ENCODE peak calls at places on chromosomes 6 and 20, in eight cellular contexts. Z is H1, L is K562, J is neural progenitor cell, G is mammary epithelial cell, H is GM23248, Y is IMR-90, A is HepG2. M is an unnamed sample.

GRCh38 chr20:19964289-19965263 is 52.6 kb upstream of the NAA20 start:
- DNase-seq in L (no peak), G (peak; percentile 41), J (no peak), Z (no peak), Y (peak; percentile 97), A (peak; percentile 99), H (peak; percentile 94), M (peak; percentile 81)

GRCh38 chr6:46867411-46867810 is 54.3 kb downstream of the ADGRF5 start:
- DNase-seq in A (no peak), Z (no peak), Y (no peak), L (no peak), G (peak; percentile 48), J (no peak), H (peak; percentile 28), M (no peak)

GRCh38 chr6:75217203-75217602 is 11.3 kb upstream of the COL12A1 start:
- DNase-seq in Z (no peak), Y (peak; percentile 88), H (peak; percentile 84), G (peak; percentile 62), A (no peak), J (no peak), L (no peak), M (no peak)

GRCh38 chr20:32027653-32028052 is 17.4 kb downstream of the CCM2L start:
- DNase-seq in J (no peak), H (no peak), A (no peak), L (no peak), G (no peak), Y (no peak), Z (no peak), M (no peak)

GRCh38 chr6:28910901-28911680 is 12.7 kb downstream of the TRIM27 start:
- DNase-seq in J (no peak), A (no peak), L (no peak), H (no peak), Z (no peak), Y (no peak), G (peak; percentile 47), M (no peak)

GRCh38 chr6:56387621-56388413 is 140.4 kb upstream of the COL21A1 start:
- DNase-seq in A (peak; percentile 84), Z (no peak), L (no peak), J (no peak), H (no peak), G (peak; percentile 23), Y (no peak), M (peak; percentile 74)

GRCh38 chr6:121849477-121849876 is 414.0 kb downstream of the GJA1 start:
- DNase-seq in A (peak; percentile 67), H (peak; percentile 72), G (peak; percentile 48), Y (peak; percentile 73), J (peak; percentile 90), Z (peak; percentile 85), L (peak; percentile 54), M (peak; percentile 81)

GRCh38 chr6:144190593-144190992 is 40.3 kb downstream of the STX11 start:
- DNase-seq in Z (no peak), J (no peak), L (no peak), G (peak; percentile 50), Y (peak; percentile 79), H (peak; percentile 80), A (no peak), M (no peak)

GRCh38 chr6:90027004-90027403 is 132.7 kb downstream of the GJA10 start:
- DNase-seq in Z (no peak), J (no peak), A (no peak), G (no peak), L (no peak), Y (no peak), H (no peak), M (no peak)

GRCh38 chr20:44091026-44091425 is 96.0 kb downstream of the JPH2 start:
- DNase-seq in H (no peak), G (no peak), L (peak; percentile 21), Y (no peak), J (no peak), Z (no peak), A (no peak), M (no peak)

GRCh38 chr6:45293306-45293705 is 34.8 kb upstream of the RUNX2 start:
- DNase-seq in H (no peak), Z (no peak), G (no peak), A (no peak), L (no peak), Y (no peak), J (no peak), M (no peak)

GRCh38 chr20:53037621-53038020 is 65.5 kb downstream of the TSHZ2 start:
- DNase-seq in Z (no peak), J (no peak), H (no peak), L (no peak), G (no peak), A (no peak), Y (no peak), M (no peak)

GRCh38 chr6:119323926-119324325 is 25.6 kb downstream of the MAN1A1 start:
- DNase-seq in Z (no peak), Y (peak; percentile 56), A (peak; percentile 43), G (no peak), H (no peak), L (no peak), J (no peak), M (no peak)

GRCh38 chr20:49717693-49718092 is 4.0 kb upstream of the B4GALT5 start:
- DNase-seq in L (no peak), Y (peak; percentile 7), A (peak; percentile 55), G (no peak), Z (no peak), H (no peak), J (no peak), M (peak; percentile 18)

GRCh38 chr6:35080821-35081425 is 60.2 kb downstream of the TCP11 start:
- DNase-seq in L (no peak), J (no peak), G (peak; percentile 85), H (no peak), Z (no peak), A (no peak), Y (no peak), M (no peak)

DNA sequence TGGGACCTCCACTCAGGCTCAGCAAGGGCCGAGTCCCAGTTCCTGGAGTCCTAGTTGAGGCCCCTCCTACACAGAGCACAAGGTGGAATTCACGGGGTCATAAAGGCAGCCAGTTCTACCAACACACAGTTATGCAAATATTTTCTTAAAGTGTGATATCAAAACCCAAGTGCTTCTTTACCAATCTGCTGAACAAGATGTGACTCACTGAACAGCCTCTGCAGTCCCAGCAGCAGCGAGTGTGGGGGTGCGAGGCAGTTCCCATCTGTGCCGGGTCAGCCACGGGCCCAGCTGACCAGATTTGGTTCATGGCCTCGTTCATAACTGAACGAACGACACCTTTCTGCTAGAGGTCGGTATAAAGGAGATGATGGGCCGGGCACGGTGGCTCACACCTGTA is 4.5 kb upstream of the TCEA2 start:
- DNase-seq in L (no peak), Z (no peak), G (no peak), A (no peak), H (no peak), Y (peak; percentile 64), J (no peak), M (no peak)
- H3K4me2 ChIP-seq in L (no peak overlapping the region), Z (no peak overlapping the region), G (no peak overlapping the region), A (no peak overlapping the region), H (no peak overlapping the region), Y (peak overlapping the region; percentile 43), J (no peak overlapping the region), M (no peak overlapping the region)

GRCh38 chr20:18679020-18679419 is 91.2 kb downstream of the DTD1 start:
- DNase-seq in J (no peak), L (no peak), G (peak; percentile 18), Y (peak; percentile 39), H (peak; percentile 4), Z (peak; percentile 48), A (no peak), M (no peak)
- H3K4me2 ChIP-seq in J (no peak overlapping the region), L (no peak overlapping the region), G (no peak overlapping the region), Y (no peak overlapping the region), H (no peak overlapping the region), Z (peak overlapping the region; percentile 44), A (no peak overlapping the region), M (no peak overlapping the region)

GRCh38 chr6:133501675-133502275 is 260.6 kb downstream of the EYA4 start:
- DNase-seq in Z (no peak), A (no peak), L (no peak), Y (no peak), H (peak; percentile 23), G (no peak), J (no peak), M (no peak)
- H3K4me2 ChIP-seq in Z (no peak overlapping the region), A (no peak overlapping the region), L (no peak overlapping the region), Y (no peak overlapping the region), H (peak overlapping the region; percentile 30), G (no peak overlapping the region), J (no peak overlapping the region), M (no peak overlapping the region)

DNA sequence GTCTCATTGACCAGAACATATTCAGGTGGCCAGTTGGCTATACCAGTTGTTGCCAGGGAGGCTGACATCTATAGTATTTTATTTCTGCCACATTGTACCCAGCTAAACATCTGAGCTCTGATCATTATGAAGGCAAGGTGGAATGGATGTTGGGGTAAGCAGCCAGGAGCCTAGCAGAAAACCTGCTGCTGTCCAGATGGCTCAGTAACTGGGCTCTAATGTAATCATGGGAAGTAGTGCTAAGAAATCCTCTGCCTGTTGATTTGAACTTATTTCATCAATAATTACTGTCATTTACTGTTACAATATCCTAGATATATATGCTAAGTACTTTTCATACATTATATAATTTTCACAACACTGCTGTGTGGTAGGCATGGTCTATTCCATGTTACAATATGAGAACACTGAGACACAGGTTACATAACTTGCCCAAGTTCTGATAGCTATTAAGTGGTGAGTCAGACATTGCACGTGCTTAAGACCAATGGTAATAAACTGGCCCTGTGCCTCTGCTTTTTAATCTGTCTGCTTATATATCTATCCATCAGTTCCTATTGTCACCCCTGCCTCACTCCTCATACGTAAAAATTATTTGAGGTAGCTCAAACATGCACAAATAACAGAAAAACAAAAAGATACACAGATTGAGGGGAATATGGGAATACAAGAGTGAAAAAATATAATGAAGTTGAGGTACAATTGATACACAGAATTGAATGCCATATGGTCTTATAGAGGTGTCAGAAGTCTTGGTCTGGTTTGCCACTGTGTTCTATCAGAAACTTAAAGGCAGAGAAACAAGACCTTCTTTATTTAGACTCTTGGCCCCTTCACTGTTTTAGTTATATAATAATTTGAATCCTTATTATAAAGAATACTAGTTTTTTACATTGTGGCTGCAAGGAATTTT is 25.2 kb downstream of the TBPL1 start:
- DNase-seq in H (peak; percentile 82), G (peak; percentile 58), Y (peak; percentile 86), Z (no peak), J (no peak), A (no peak), L (no peak), M (peak; percentile 55)
- H3K4me2 ChIP-seq in H (peak overlapping the region; percentile 6), G (no peak overlapping the region), Y (no peak overlapping the region), Z (no peak overlapping the region), J (no peak overlapping the region), A (no peak overlapping the region), L (no peak overlapping the region), M (no peak overlapping the region)

GRCh38 chr20:50916934-50917333 is 14.3 kb downstream of the ADNP start:
- DNase-seq in Y (no peak), H (no peak), A (no peak), G (no peak), Z (no peak), L (no peak), J (no peak), M (no peak)
- H3K4me2 ChIP-seq in Y (peak overlapping the region; percentile 13), H (no peak overlapping the region), A (no peak overlapping the region), G (no peak overlapping the region), Z (no peak overlapping the region), L (no peak overlapping the region), J (peak overlapping the region; percentile 17), M (no peak overlapping the region)

DNA sequence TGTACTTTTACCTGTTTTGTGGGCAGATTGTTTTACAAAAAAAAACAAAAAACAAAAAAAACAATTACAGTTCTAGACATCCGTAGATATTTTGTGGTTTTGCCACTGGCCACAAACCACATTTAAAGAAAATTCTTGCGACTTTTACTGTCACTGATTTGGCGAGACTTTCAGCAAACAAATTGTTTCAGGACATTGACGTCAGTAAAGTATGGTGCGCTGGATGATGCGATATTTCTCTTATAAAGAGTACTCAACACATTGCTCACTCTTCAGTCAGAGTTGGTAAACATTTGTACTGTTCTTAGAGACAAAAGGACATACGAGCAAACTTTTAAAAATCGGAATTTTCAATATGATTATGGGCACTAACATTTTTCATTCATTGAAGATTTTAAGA is 229.8 kb downstream of the HAO1 start:
- DNase-seq in A (no peak), Z (no peak), L (no peak), H (no peak), Y (no peak), G (no peak), J (no peak), M (no peak)
- H3K4me2 ChIP-seq in A (no peak overlapping the region), Z (no peak overlapping the region), L (no peak overlapping the region), H (no peak overlapping the region), Y (no peak overlapping the region), G (no peak overlapping the region), J (no peak overlapping the region), M (no peak overlapping the region)

M was measured in hepatocyte.